ENCODE peak calls at places on chromosomes 16 and 17, in six cellular contexts. D is effector CD4-positive, alpha-beta T cell; M is pulmonary artery endothelial cell; Y is GOT3; I is RPMI7951; U is T-helper 2 cell. T is an unnamed sample.

GRCh38 chr17:43740541-43740940 is 18.1 kb downstream of the SOST start:
- DNase-seq in Y (no peak), I (peak; percentile 31), M (no peak), U (no peak), D (no peak), T (no peak)

GRCh38 chr17:82648761-82649474 is 674 bp upstream of the WDR45B start:
- DNase-seq in I (peak; percentile 18), M (no peak), Y (no peak), D (peak; percentile 41), U (no peak), T (no peak)

GRCh38 chr17:44779211-44780025 is 20.6 kb downstream of the ADAM11 start:
- DNase-seq in M (peak; percentile 24), D (peak; percentile 76), U (peak; percentile 73), Y (peak; percentile 46), I (peak; percentile 67), T (no peak)

GRCh38 chr16:87448866-87449265 is 44.0 kb downstream of the ZCCHC14 start:
- DNase-seq in U (no peak), M (no peak), Y (no peak), D (no peak), I (no peak), T (no peak)

GRCh38 chr17:64174686-64175456 is 44.9 kb upstream of the ERN1 start:
- DNase-seq in U (no peak), M (peak; percentile 52), I (peak; percentile 95), D (no peak), Y (no peak), T (no peak)

GRCh38 chr16:85861095-85861825 is 37.7 kb upstream of the IRF8 start:
- DNase-seq in D (no peak), M (no peak), I (no peak), Y (no peak), U (no peak), T (no peak)

GRCh38 chr16:80174416-80174815 is 366.4 kb upstream of the DYNLRB2 start:
- DNase-seq in Y (no peak), M (no peak), I (peak; percentile 80), D (no peak), U (no peak), T (no peak)

GRCh38 chr16:50522324-50522723 is 25.9 kb upstream of the NKD1 start:
- DNase-seq in I (no peak), U (no peak), D (no peak), M (no peak), Y (no peak), T (no peak)

GRCh38 chr17:53150101-53150698 is 672.5 kb upstream of the KIF2B start:
- DNase-seq in D (no peak), I (no peak), Y (no peak), U (no peak), M (no peak), T (no peak)

GRCh38 chr16:30660424-30661251 is 2.4 kb downstream of the FBRS start:
- DNase-seq in M (no peak), D (peak; percentile 76), I (peak; percentile 41), Y (no peak), U (peak; percentile 66), T (no peak)

GRCh38 chr17:40309031-40309937 is at the start of gene RARA:
- DNase-seq in D (no peak), I (no peak), Y (no peak), M (no peak), U (no peak), T (no peak)

GRCh38 chr17:5588584-5588983 is 4.3 kb upstream of the NLRP1 start:
- DNase-seq in D (no peak), I (no peak), U (no peak), Y (no peak), M (no peak), T (no peak)

GRCh38 chr16:2365895-2366294 is 25.4 kb upstream of the ABCA3 start:
- DNase-seq in D (no peak), I (peak; percentile 15), M (no peak), U (no peak), Y (no peak), T (no peak)

GRCh38 chr16:57622361-57623250 is 5.8 kb upstream of the ADGRG1 start:
- DNase-seq in I (no peak), U (no peak), D (no peak), Y (no peak), M (no peak), T (no peak)

GRCh38 chr16:72198021-72198420 is 26.1 kb upstream of the PMFBP1 start:
- DNase-seq in I (peak; percentile 74), M (peak; percentile 80), D (no peak), U (no peak), Y (peak; percentile 8), T (no peak)